ENCODE peak calls at places on chromosomes 12 and 14, in ten cellular contexts. N is right lobe of liver, T is left ventricle myocardium inferior, A is Peyer's patch, H is kidney epithelial cell, F is lower leg skin, X is epithelial cell of esophagus, K is uterus, U is neural crest cell, O is thoracic aorta. W is an unnamed sample.

GRCh38 chr14:93045211-93045674 is 70.5 kb downstream of the ITPK1 start:
- DNase-seq in N (no peak), K (no peak), A (no peak), X (no peak), O (no peak), U (no peak), F (no peak), T (no peak), H (no peak), W (no peak)

GRCh38 chr12:48183876-48184548 is 568 bp downstream of the CCDC184 start:
- DNase-seq in A (no peak), U (peak), X (no peak), N (no peak), H (no peak), O (no peak), F (no peak), T (no peak), K (no peak), W (peak)

GRCh38 chr14:64758711-64759554 is 54.7 kb downstream of the PLEKHG3 start:
- DNase-seq in T (peak), N (no peak), A (peak), K (peak), U (no peak), H (no peak), X (peak), O (no peak), F (no peak), W (no peak)

GRCh38 chr12:48165089-48166031 is 8.0 kb upstream of the ASB8 start:
- DNase-seq in N (no peak), T (no peak), F (no peak), H (no peak), K (no peak), A (no peak), O (no peak), X (peak), U (peak), W (peak)

GRCh38 chr14:77327111-77327510 is 6.3 kb downstream of the GSTZ1 start:
- DNase-seq in T (no peak), O (no peak), F (peak), N (no peak), X (no peak), A (no peak), H (no peak), U (no peak), K (no peak), W (no peak)

GRCh38 chr14:33986804-33987203 is 35.9 kb upstream of the EGLN3 start:
- DNase-seq in T (no peak), X (peak), K (peak), F (no peak), U (no peak), O (no peak), N (no peak), A (no peak), H (peak), W (no peak)

GRCh38 chr12:42402821-42403411 is 76.9 kb downstream of the PPHLN1 start:
- DNase-seq in K (no peak), F (no peak), O (no peak), N (no peak), A (no peak), H (no peak), X (no peak), T (no peak), U (no peak), W (no peak)

GRCh38 chr12:98188649-98189048 is 326.7 kb upstream of the TMPO start:
- DNase-seq in U (no peak), X (peak), O (no peak), T (no peak), N (no peak), A (no peak), K (no peak), F (no peak), H (no peak), W (no peak)

GRCh38 chr14:52852810-52853521 is 61.6 kb upstream of the GNPNAT1 start:
- DNase-seq in A (no peak), X (no peak), K (no peak), N (no peak), O (no peak), F (no peak), T (no peak), H (no peak), U (no peak), W (no peak)

GRCh38 chr14:81137316-81137715 is 83.4 kb downstream of the GTF2A1 start:
- DNase-seq in H (peak), F (no peak), A (no peak), U (no peak), K (no peak), N (no peak), T (no peak), O (no peak), X (peak), W (no peak)

GRCh38 chr14:34175574-34175973 is 224.7 kb upstream of the EGLN3 start:
- DNase-seq in T (no peak), H (no peak), N (no peak), A (no peak), K (no peak), O (no peak), F (no peak), X (no peak), U (no peak), W (no peak)

GRCh38 chr12:49983892-49984291 is 11.1 kb downstream of the AQP6 start:
- DNase-seq in T (no peak), N (no peak), X (peak), A (no peak), O (no peak), U (no peak), K (no peak), F (peak), H (no peak), W (no peak)

GRCh38 chr14:96592591-96593388 is 90.6 kb downstream of the PAPOLA start:
- DNase-seq in N (no peak), A (peak), O (no peak), T (peak), H (no peak), K (no peak), U (peak), F (peak), X (peak), W (peak)

GRCh38 chr12:114167431-114167830 is 201.3 kb upstream of the RBM19 start:
- DNase-seq in N (no peak), F (no peak), X (no peak), T (no peak), A (no peak), H (no peak), O (no peak), K (no peak), U (no peak), W (no peak)

GRCh38 chr14:31252865-31253264 is 45.3 kb upstream of the HECTD1 start:
- DNase-seq in O (no peak), F (no peak), X (no peak), A (no peak), U (no peak), N (no peak), T (no peak), K (no peak), H (no peak), W (no peak)

GRCh38 chr12:112353389-112353788 is 28.8 kb downstream of the HECTD4 start:
- DNase-seq in N (no peak), A (no peak), K (no peak), F (no peak), U (no peak), O (no peak), X (peak), T (no peak), H (no peak), W (no peak)

DNA sequence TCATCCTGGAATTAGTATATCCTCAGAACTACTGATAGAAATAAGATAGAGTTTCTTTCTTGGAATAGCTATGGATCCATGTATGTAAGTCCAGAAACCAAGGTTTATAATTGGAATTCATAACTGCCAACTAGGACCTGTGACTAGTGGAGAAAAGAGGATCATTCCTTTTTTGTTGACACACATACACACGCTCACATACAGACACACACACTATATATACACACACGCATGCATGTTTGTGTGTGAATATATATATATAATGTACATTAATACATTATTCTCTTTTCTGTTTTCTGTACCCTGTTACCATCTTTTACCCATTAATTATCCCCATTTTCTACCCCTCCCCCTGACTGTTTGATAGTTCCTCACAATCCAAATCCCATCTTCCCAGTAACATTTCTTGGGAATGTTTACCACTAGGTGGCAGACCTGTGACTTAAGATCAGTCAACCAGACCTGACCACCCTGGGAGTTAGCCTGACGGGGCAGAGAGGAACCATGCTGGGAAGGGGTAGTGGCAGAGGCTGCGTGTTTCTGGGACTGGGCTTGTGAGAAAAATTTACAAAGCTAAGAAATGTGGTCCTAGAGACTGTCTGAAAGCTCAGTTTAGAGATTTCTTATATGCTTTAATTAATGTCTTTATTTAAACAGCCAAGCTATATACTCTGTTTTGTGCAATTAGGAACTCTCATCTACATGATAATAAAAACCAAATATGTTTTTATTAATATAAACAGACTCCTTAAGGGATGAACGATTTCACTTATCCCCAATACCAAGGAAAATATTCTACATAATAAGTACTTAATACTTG is 308.0 kb downstream of the PPFIA2 start:
- DNase-seq in O (no peak), A (no peak), K (no peak), H (peak), U (peak), X (peak), T (no peak), F (no peak), N (no peak), W (no peak)
- TF ChIP-seq CTCF in O (peak), A (peak), K (peak), H (peak), U (peak), X (peak), T (peak), F (no peak), N (peak), W (peak)

GRCh38 chr14:63039800-63040380 is 5.4 kb downstream of the KCNH5 start:
- DNase-seq in O (no peak), T (no peak), F (no peak), A (no peak), K (no peak), H (peak), N (no peak), X (peak), U (no peak), W (no peak)
- TF ChIP-seq CTCF in O (no peak), T (peak), F (no peak), A (no peak), K (no peak), H (peak), N (peak), X (peak), U (peak), W (peak)

DNA sequence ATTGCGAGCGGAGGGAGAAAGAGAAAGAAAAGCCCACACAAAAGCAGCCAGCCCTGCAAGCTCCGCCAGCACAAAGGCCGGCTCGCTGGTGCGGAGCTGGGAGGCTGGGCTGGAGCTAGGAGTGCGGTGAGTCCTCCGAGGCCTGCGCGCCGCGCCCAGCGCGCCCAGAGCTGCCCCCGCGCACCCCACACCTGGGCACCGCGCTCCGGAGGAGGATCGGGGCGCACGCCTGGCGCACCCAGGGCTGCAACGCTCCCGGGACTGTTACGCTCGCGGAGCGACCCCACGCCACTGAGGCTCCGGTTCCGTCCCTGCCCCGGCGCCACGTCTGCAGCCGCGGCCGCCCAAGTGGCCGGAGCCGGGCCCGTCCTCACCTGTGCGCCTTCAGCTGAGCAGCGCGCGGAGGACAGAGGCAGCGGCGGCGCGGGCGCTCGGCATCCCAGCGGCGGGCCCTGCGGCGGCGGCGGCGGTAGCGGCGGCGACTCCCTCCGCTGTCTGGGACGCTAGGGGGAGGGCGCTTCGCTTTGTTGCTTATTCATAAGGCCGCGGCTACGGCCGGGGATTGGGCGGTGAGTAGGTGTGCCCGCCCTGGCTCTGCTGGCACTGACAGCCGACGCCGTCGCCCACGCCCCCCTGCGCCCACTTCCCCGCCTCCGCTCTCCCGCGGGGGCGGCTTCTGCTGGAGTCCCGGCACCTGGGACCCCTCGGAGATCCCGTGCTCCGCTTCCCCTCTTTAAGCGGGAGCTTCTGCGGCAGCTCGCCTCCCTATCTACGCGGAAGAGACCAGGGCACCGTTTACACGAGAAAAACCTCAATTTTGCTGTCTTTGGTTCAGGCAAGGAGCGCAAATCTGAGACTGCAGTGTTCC is at the start of gene ARMH4:
- DNase-seq in X (peak), T (peak), K (peak), A (peak), N (peak), U (peak), F (peak), O (peak), H (peak), W (peak)
- TF ChIP-seq CTCF in X (no peak), T (peak), K (peak), A (peak), N (peak), U (peak), F (no peak), O (peak), H (no peak), W (no peak)

GRCh38 chr12:77617818-77618217 is 212.9 kb upstream of the NAV3 start:
- DNase-seq in H (no peak), N (no peak), T (no peak), F (no peak), K (no peak), O (no peak), A (no peak), X (peak), U (no peak), W (no peak)

DNA sequence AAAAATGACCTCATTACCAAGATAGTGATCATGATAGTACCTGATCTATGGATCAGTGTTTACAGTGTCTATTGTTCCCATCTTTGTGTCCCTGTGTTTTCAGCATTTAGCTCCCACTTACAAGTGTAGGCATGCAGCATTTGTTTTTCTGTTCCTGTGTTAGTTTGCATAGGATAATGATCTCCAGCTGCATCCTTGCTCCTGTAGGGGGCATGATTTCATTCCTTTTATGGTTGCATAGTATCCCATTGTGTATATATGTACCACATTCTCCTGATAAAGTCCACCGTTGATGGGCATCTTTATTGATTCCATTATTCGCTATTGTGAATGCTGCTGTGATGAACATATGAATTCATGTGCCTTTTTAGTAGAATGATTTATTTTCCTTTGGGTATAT is 215.4 kb upstream of the NAV3 start:
- DNase-seq in K (no peak), H (no peak), N (no peak), T (no peak), A (no peak), X (peak), O (no peak), U (no peak), F (no peak), W (no peak)
- TF ChIP-seq CTCF in K (no peak), H (peak), N (no peak), T (no peak), A (no peak), X (peak), O (no peak), U (peak), F (no peak), W (no peak)

GRCh38 chr12:18461738-18462137 is 200.4 kb downstream of the PIK3C2G start:
- DNase-seq in T (no peak), X (no peak), K (no peak), H (no peak), A (no peak), F (no peak), O (no peak), N (no peak), U (no peak), W (no peak)

GRCh38 chr12:18454330-18454729 is 193.0 kb downstream of the PIK3C2G start:
- DNase-seq in U (no peak), A (no peak), F (no peak), K (no peak), X (no peak), H (no peak), N (no peak), O (no peak), T (no peak), W (no peak)

GRCh38 chr12:18457362-18457761 is 196.0 kb downstream of the PIK3C2G start:
- DNase-seq in K (no peak), O (no peak), A (no peak), F (no peak), X (no peak), H (no peak), U (no peak), T (no peak), N (no peak), W (no peak)

DNA sequence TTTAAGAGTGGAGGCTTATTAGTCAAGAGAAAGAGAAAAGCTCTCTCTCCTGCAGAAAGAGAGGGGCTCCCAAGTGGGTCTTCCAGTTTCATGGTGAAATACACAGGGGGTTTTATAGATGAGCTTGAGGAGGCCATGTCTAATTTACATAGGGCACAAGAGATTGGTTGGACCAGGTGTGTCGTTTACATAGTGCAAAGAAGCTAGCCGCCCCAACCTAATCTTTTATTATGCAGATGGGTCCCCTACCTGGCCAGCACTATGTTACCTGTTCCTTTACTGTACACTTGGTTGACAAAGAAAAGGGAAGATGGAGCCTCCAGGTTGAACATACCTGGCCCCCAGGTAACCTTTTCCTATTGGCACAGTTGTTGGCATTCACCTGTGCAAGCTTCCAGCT is 195.0 kb downstream of the PIK3C2G start:
- DNase-seq in N (no peak), F (no peak), T (no peak), U (no peak), H (no peak), O (no peak), K (no peak), X (no peak), A (no peak), W (no peak)
- TF ChIP-seq CTCF in N (no peak), F (no peak), T (no peak), U (no peak), H (no peak), O (no peak), K (no peak), X (no peak), A (no peak), W (no peak)

DNA sequence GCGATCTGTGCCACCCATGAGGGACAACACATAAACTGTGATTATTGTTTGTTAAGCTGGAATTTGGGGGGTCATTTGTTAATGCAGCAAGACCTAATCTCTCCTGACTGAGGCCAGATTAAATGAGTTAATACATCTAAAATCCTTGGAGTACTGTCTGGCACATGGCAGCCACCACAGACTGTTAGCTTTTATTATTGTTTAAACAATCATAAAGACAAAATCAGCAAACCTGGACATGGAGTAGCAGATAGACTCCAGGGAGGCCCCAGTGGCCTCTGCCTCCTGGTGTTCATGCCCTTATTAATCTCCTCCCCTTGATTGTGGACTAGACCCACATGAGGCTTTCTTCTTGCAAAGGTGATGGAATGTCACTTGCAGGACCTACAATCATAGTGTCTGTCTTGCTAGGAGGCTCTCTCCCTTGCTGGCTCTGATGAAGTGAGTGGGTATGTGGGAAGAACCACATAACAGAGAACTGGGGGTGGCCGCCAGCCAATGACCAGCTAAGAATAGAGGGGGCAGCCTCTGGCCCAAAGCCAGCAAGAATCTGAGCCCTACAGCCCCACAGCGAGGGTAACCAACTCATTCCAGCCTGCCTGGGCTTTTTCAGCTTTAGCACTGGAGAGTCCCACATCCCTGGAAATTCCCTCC is 142.0 kb downstream of the SCARB1 start:
- DNase-seq in N (no peak), F (no peak), T (no peak), O (no peak), K (no peak), H (no peak), A (no peak), X (no peak), U (no peak), W (no peak)
- TF ChIP-seq CTCF in N (no peak), F (no peak), T (no peak), O (no peak), K (no peak), H (no peak), A (no peak), X (no peak), U (no peak), W (no peak)

GRCh38 chr12:108375986-108376663 is 37.0 kb upstream of the CMKLR1 start:
- DNase-seq in U (no peak), X (no peak), O (no peak), K (no peak), N (no peak), H (no peak), T (no peak), F (no peak), A (no peak), W (no peak)

GRCh38 chr12:108374596-108375320 is 35.6 kb upstream of the CMKLR1 start:
- DNase-seq in X (no peak), U (no peak), F (no peak), K (no peak), A (no peak), H (no peak), T (no peak), N (no peak), O (no peak), W (no peak)

GRCh38 chr12:108369736-108370396 is 30.8 kb upstream of the CMKLR1 start:
- DNase-seq in X (no peak), H (no peak), N (no peak), O (no peak), U (no peak), F (no peak), K (no peak), T (no peak), A (no peak), W (no peak)

GRCh38 chr12:108371801-108372344 is 32.8 kb upstream of the CMKLR1 start:
- DNase-seq in N (no peak), H (peak), K (no peak), F (no peak), A (no peak), U (no peak), T (no peak), O (peak), X (no peak), W (no peak)

GRCh38 chr12:108373111-108373510 is 34.0 kb upstream of the CMKLR1 start:
- DNase-seq in A (no peak), O (no peak), U (no peak), H (no peak), N (no peak), T (no peak), F (no peak), K (no peak), X (no peak), W (no peak)
- TF ChIP-seq CTCF in A (no peak), O (no peak), U (peak), H (peak), N (peak), T (no peak), F (no peak), K (no peak), X (peak), W (no peak)

GRCh38 chr14:32366256-32366655 is 37.2 kb downstream of the AKAP6 start:
- DNase-seq in X (no peak), O (no peak), T (no peak), K (no peak), A (no peak), N (no peak), F (no peak), U (no peak), H (no peak), W (no peak)
- TF ChIP-seq CTCF in X (no peak), O (no peak), T (peak), K (no peak), A (no peak), N (no peak), F (no peak), U (peak), H (peak), W (no peak)

GRCh38 chr12:95963104-95963503 is 20.0 kb downstream of the AMDHD1 start:
- DNase-seq in H (no peak), F (no peak), T (no peak), A (no peak), X (no peak), N (no peak), O (no peak), K (no peak), U (no peak), W (no peak)
- TF ChIP-seq CTCF in H (no peak), F (no peak), T (no peak), A (no peak), X (no peak), N (no peak), O (no peak), K (no peak), U (peak), W (no peak)

GRCh38 chr12:1591029-1591428 is 3.4 kb downstream of the FBXL14 start:
- DNase-seq in U (no peak), T (no peak), O (no peak), H (no peak), F (no peak), A (no peak), K (no peak), N (no peak), X (peak), W (no peak)
- TF ChIP-seq CTCF in U (peak), T (peak), O (no peak), H (peak), F (no peak), A (peak), K (no peak), N (no peak), X (peak), W (no peak)

W was measured in GM13976.